ENCODE peak calls at places on chromosomes 13 and 19, in seven cellular contexts. B is BJ, R is adrenal gland, K is heart left ventricle, C is cardiac fibroblast, E is cardiac muscle cell, I is epithelial cell of esophagus. M is an unnamed sample.

GRCh38 chr19:35750167-35750566 is 1.8 kb downstream of the LIN37 start:
- DNase-seq in B (no peak), C (no peak), I (peak), K (no peak), E (no peak), R (no peak), M (no peak)

GRCh38 chr19:6772028-6772865 is at the start of gene VAV1:
- DNase-seq in E (no peak), B (no peak), I (no peak), C (no peak), K (peak), R (peak), M (peak)

GRCh38 chr13:47000166-47000565 is 103.3 kb upstream of the HTR2A start:
- DNase-seq in K (no peak), E (no peak), R (no peak), I (peak), C (no peak), B (no peak), M (no peak)

GRCh38 chr13:41610426-41610825 is 153.1 kb downstream of the RGCC start:
- DNase-seq in I (peak), E (peak), C (peak), B (peak), R (no peak), K (no peak), M (no peak)

GRCh38 chr13:27644302-27644701 is 22.6 kb downstream of the POLR1D start:
- DNase-seq in K (no peak), E (peak), B (peak), R (peak), I (peak), C (peak), M (no peak)

GRCh38 chr13:42836930-42837329 is 55.5 kb downstream of the FAM216B start:
- DNase-seq in K (no peak), I (peak), B (no peak), R (peak), E (peak), C (peak), M (no peak)

GRCh38 chr13:79987761-79988160 is 353.2 kb downstream of the SPRY2 start:
- DNase-seq in B (no peak), R (no peak), C (no peak), I (peak), K (no peak), E (no peak), M (no peak)

GRCh38 chr13:46374710-46375109 is 12.3 kb downstream of the RUBCNL start:
- DNase-seq in C (no peak), I (no peak), K (no peak), E (no peak), R (no peak), B (no peak), M (no peak)

GRCh38 chr13:21971662-21972635 is 301.1 kb downstream of the FGF9 start:
- DNase-seq in R (no peak), K (no peak), B (peak), C (no peak), E (peak), I (no peak), M (no peak)

GRCh38 chr19:2490659-2491058 is 14.7 kb downstream of the GADD45B start:
- DNase-seq in K (no peak), C (no peak), E (no peak), I (no peak), B (no peak), R (no peak), M (no peak)

GRCh38 chr19:18865973-18866799 is 29.8 kb downstream of the CERS1 start:
- DNase-seq in C (peak), R (peak), K (no peak), I (peak), B (no peak), E (peak), M (no peak)

GRCh38 chr13:112079696-112080095 is 12.7 kb downstream of the SOX1 start:
- DNase-seq in C (peak), R (no peak), K (no peak), B (no peak), E (peak), I (peak), M (no peak)

GRCh38 chr19:3324405-3324856 is 42.0 kb upstream of the NFIC start:
- DNase-seq in R (peak), K (peak), C (peak), B (no peak), I (peak), E (peak), M (peak)

GRCh38 chr13:41015920-41016319 is 3.2 kb downstream of the ELF1 start:
- DNase-seq in B (no peak), K (no peak), E (no peak), R (no peak), I (no peak), C (no peak), M (no peak)

GRCh38 chr19:6868341-6868740 is 19.0 kb upstream of the ADGRE1 start:
- DNase-seq in I (no peak), R (no peak), B (no peak), K (no peak), E (peak), C (peak), M (no peak)

GRCh38 chr13:35953537-35954206 is 177.5 kb downstream of the DCLK1 start:
- DNase-seq in R (peak), E (peak), B (peak), C (peak), I (peak), K (no peak), M (no peak)

GRCh38 chr19:46408611-46409039 is 4.7 kb downstream of the CCDC8 start:
- DNase-seq in E (peak), R (peak), I (peak), C (peak), B (no peak), K (peak), M (no peak)

GRCh38 chr13:81872581-81872980 is 1531.7 kb upstream of the SPRY2 start:
- DNase-seq in I (peak), C (no peak), B (no peak), R (no peak), K (no peak), E (no peak), M (no peak)

GRCh38 chr19:1979017-1979416 is 36.5 kb downstream of the BTBD2 start:
- DNase-seq in E (no peak), C (no peak), R (no peak), B (no peak), I (no peak), K (peak), M (no peak)

GRCh38 chr19:20273376-20273775 is 106.4 kb downstream of the ZNF486 start:
- DNase-seq in I (no peak), B (no peak), E (no peak), C (no peak), R (no peak), K (no peak), M (no peak)

GRCh38 chr13:74129500-74130144 is 4.6 kb downstream of the KLF12 start:
- DNase-seq in I (no peak), R (no peak), E (no peak), B (no peak), C (no peak), K (no peak), M (no peak)

GRCh38 chr13:32587774-32588165 is 1.5 kb downstream of the PDS5B start:
- DNase-seq in K (no peak), I (peak), R (no peak), C (no peak), B (no peak), E (no peak), M (no peak)

GRCh38 chr19:4326837-4327251 is 11.8 kb downstream of the STAP2 start:
- DNase-seq in B (no peak), R (peak), I (no peak), K (no peak), C (no peak), E (no peak), M (no peak)
- H3K4me3 ChIP-seq in B (peak), R (no peak), I (no peak), K (peak), C (no peak), E (no peak), M (no peak)

GRCh38 chr13:51136276-51136980 is 25.4 kb upstream of the C13orf42 start:
- DNase-seq in C (no peak), B (no peak), K (no peak), E (peak), I (no peak), R (no peak), M (no peak)
- TF ChIP-seq CTCF in C (no peak), B (no peak), K (no peak), E (no peak), I (no peak), R (no peak), M (no peak)

GRCh38 chr13:49645451-49645850 is 17.1 kb downstream of the ARL11 start:
- DNase-seq in K (no peak), E (no peak), R (no peak), B (no peak), I (no peak), C (no peak), M (no peak)

GRCh38 chr13:49641810-49642291 is 13.5 kb downstream of the ARL11 start:
- DNase-seq in C (peak), R (peak), E (peak), K (no peak), I (peak), B (peak), M (no peak)

GRCh38 chr13:49646688-49647087 is 18.4 kb downstream of the ARL11 start:
- DNase-seq in C (no peak), I (no peak), R (no peak), B (no peak), K (no peak), E (no peak), M (no peak)

GRCh38 chr13:49638416-49639072 is 10.2 kb downstream of the ARL11 start:
- DNase-seq in E (no peak), R (no peak), B (no peak), I (peak), C (no peak), K (no peak), M (no peak)

DNA sequence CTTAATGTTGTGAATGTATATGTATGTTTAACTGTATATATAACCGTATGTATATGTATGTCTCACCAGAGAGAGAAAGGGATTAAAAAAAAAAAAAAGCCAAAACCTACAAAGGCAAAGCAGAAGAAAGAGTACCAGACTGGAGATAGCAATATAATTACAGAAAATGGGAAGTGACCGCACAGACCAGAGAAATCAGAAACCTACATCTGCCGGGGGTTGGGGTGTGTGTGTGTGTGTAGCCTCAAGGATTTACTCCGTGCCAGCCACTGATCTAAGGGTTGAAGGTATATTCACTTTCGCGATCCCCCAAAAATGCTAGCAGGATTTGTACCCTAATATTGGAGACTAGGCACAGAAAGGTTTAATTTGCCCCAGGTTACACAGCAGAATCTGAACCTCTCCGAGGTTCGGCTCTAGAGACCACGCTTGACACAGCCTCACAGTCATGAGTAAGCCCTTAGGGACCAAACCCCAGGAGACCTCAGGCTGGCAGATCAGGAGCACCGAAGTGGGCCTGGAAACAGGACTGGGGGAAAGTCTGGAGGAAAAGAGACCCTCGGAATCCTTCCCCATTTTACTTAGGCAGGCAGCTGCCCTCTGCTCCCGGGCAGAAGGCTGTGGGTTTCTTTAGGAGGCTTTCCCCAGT is 14.8 kb downstream of the ARL11 start:
- DNase-seq in I (no peak), B (no peak), E (no peak), K (no peak), R (no peak), C (no peak), M (no peak)
- H3K4me3 ChIP-seq in I (no peak), B (no peak), E (no peak), K (peak), R (no peak), C (no peak), M (no peak)

DNA sequence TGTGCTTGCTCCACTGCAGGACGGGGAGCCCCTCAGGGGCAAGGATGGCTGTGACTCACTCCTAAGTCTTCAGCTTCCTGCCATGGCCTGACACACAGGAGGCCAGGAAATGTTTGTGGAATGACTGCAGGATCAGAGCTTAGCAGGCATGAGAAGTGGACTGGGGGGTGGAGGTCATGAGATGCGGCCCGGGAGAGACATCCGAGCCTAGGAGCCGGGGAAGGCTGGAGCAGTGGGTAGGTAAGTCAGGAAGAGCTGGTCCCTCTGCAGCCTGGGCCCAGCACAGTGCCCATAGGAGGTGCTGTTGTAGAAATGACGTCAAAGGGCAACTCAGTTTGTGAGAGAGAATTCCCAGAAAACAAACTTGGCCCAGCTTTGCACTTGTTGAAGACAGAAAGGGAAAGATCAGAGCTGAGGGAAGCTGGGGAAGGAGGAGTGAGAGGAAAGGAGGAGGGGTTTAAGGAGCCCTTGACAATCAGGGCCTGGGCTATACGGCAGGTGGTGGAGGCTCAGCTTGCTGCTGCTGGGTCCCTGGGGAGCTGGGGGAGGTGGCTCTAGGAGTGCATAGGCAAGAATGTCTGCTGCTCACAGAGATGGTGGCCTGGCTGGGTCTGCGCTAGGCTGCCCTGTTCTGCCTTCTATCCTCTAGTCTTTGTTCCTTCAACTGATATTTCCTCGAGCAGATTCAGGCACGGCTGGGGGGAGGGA is 18.5 kb downstream of the POU2F2 start:
- DNase-seq in R (no peak), I (peak), B (peak), E (peak), K (no peak), C (peak), M (no peak)
- TF ChIP-seq CTCF in R (no peak), I (peak), B (peak), E (peak), K (no peak), C (peak), M (peak)

GRCh38 chr13:88461272-88462009 is 790.3 kb downstream of the SLITRK5 start:
- DNase-seq in K (no peak), B (no peak), I (no peak), C (no peak), E (no peak), R (no peak), M (no peak)
- H3K4me3 ChIP-seq in K (no peak), B (no peak), I (no peak), C (no peak), E (no peak), R (no peak), M (no peak)

GRCh38 chr19:17725422-17726078 is 6.3 kb downstream of the MAP1S start:
- DNase-seq in C (no peak), B (no peak), I (no peak), K (no peak), R (no peak), E (no peak), M (no peak)
- TF ChIP-seq CTCF in C (peak), B (peak), I (peak), K (peak), R (no peak), E (peak), M (peak)

DNA sequence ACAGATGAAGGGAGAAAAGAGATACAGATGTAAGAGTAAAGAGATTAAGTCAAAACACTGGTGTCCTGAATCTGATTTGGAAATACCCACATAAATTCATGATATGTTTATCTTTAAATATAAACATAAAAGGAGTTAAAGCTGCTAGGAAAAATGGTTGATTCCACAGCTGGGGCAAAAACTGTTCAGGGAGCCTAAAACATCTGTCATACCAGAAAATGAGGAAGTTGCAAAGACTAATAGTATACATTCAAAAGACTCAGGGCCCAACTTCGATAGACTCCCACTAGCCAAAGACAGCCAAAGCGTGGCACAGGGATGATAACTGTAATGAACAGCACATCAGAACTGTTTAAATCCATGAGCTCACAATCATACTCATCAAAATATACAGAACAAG is 62.0 kb downstream of the ABCC4 start:
- DNase-seq in K (no peak), R (no peak), I (no peak), E (no peak), B (no peak), C (no peak), M (no peak)
- H3K4me3 ChIP-seq in K (no peak), R (no peak), I (no peak), E (no peak), B (no peak), C (no peak), M (no peak)

GRCh38 chr19:8639821-8640401 is 9.5 kb downstream of the NFILZ start:
- DNase-seq in B (no peak), E (no peak), K (no peak), R (no peak), C (no peak), I (no peak), M (no peak)

GRCh38 chr19:8640402-8641004 is 10.1 kb downstream of the NFILZ start:
- DNase-seq in R (peak), K (peak), I (no peak), E (peak), B (no peak), C (peak), M (no peak)

GRCh38 chr19:8641221-8641907 is 10.9 kb downstream of the NFILZ start:
- DNase-seq in C (no peak), I (no peak), K (no peak), E (no peak), B (no peak), R (no peak), M (no peak)

GRCh38 chr19:8635422-8635821 is 5.0 kb downstream of the NFILZ start:
- DNase-seq in I (no peak), K (no peak), R (no peak), C (no peak), E (no peak), B (no peak), M (no peak)

DNA sequence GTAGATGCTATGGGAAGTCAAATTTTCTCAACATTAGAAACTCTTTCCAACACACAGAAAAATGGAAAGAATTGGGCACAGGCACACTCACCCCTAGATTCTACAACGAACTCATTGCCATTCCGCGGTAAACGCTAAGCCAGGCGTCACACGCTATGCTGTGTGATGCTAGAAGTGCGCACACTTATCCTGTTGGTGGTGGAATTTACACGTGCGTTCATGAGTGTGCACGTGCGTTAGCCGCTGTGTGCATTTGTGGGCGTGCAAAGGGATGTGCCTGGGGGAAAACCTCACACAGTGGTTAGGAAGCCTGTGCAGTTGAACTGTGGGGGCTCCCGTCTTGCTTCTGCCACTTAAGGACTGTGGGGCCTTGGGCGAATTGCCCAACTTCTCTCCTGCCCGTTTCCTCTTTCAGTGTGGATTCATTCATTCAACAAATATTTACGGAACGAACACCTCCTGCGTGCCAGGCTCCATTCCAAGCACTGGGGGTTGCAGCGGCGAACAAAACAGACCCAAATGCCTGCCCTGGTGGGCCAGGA is 7.7 kb downstream of the NFILZ start:
- DNase-seq in K (no peak), B (no peak), I (no peak), E (peak), C (peak), R (peak), M (no peak)
- TF ChIP-seq CTCF in K (no peak), B (no peak), I (no peak), E (no peak), C (no peak), R (no peak), M (no peak)